ENCODE peak calls at places on chromosomes 1 and 21, in four cellular contexts. L, D, J and M are unnamed samples.
A peak's percentile ranks its signal among the peaks of the same experiment; 100 is the strongest.

GRCh38 chr1:215031392-215031791 is 51.1 kb upstream of the KCNK2 start:
- DNase-seq in L (no peak), D (no peak), J (no peak), M (no peak)

GRCh38 chr1:85465099-85465790 is at the start of gene DDAH1:
- DNase-seq in D (peak; percentile 38), J (peak; percentile 83), L (no peak), M (peak; percentile 85)

GRCh38 chr1:1371354-1371740 is 3.7 kb downstream of the AURKAIP1 start:
- DNase-seq in J (no peak), L (peak; percentile 88), D (no peak), M (no peak)

GRCh38 chr1:156421939-156422601 is 53.1 kb downstream of the RHBG start:
- DNase-seq in L (no peak), D (no peak), J (no peak), M (no peak)

GRCh38 chr1:184118051-184118450 is 66.5 kb downstream of the TSEN15 start:
- DNase-seq in L (no peak), J (no peak), D (no peak), M (no peak)

GRCh38 chr1:154407866-154408777 is 3.0 kb downstream of the IL6R start:
- DNase-seq in L (peak; percentile 48), D (no peak), J (peak; percentile 19), M (peak; percentile 38)

GRCh38 chr1:215114154-215114933 is 31.8 kb downstream of the KCNK2 start:
- DNase-seq in L (no peak), D (no peak), J (no peak), M (no peak)

GRCh38 chr21:41432567-41433460 is 6.8 kb downstream of the MX1 start:
- DNase-seq in J (no peak), D (no peak), L (no peak), M (peak; percentile 77)

GRCh38 chr1:91650764-91651163 is 150.1 kb downstream of the CDC7 start:
- DNase-seq in L (no peak), J (peak; percentile 51), D (peak; percentile 67), M (peak; percentile 63)

GRCh38 chr1:11432526-11432925 is 46.4 kb upstream of the DISP3 start:
- DNase-seq in J (no peak), L (no peak), D (no peak), M (no peak)

GRCh38 chr1:11434506-11434905 is 44.4 kb upstream of the DISP3 start:
- DNase-seq in L (no peak), J (no peak), D (no peak), M (no peak)

GRCh38 chr1:11439051-11439450 is 39.9 kb upstream of the DISP3 start:
- DNase-seq in L (no peak), D (no peak), J (no peak), M (no peak)

GRCh38 chr1:11431946-11432507 is 46.9 kb upstream of the DISP3 start:
- DNase-seq in D (no peak), L (no peak), J (no peak), M (no peak)

DNA sequence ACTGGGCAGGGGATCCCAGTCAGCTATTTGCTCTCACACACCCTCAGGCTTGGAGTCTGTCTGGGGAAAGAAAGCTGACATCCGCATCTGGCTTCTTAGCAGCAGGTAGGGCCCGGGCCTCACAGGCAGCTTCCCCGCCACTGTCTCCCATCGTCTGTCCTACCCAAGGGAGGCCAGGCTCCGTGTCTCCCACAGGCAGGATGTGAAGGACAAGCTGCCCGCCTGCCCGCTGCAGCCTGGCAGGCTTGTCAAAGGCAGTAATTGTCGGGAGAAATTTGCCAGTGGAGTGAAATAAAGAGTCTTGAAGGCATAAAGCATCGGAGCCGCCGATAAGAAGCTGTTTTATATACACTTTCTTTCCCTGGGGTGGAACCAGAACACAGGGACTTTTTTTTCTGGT is 44.0 kb upstream of the DISP3 start:
- DNase-seq in D (no peak), L (no peak), J (no peak), M (no peak)
- H3K4me3 ChIP-seq in D (no peak overlapping the region), L (no peak overlapping the region), J (no peak overlapping the region), M (no peak overlapping the region)

GRCh38 chr1:163794551-163794950 is 472.8 kb downstream of the NUF2 start:
- DNase-seq in J (no peak), L (no peak), D (no peak), M (no peak)
- H3K9me3 ChIP-seq in J (no peaks in the 10 kb centered on the region), L (no peaks in the 10 kb centered on the region), D (peaks cover 16% of the 10 kb centered on the region), M (no peaks in the 10 kb centered on the region)

GRCh38 chr1:52435650-52436049 is 31.2 kb downstream of the PRPF38A start:
- DNase-seq in J (no peak), D (no peak), L (no peak), M (no peak)

GRCh38 chr1:52427152-52427551 is 22.8 kb downstream of the PRPF38A start:
- DNase-seq in L (no peak), J (no peak), D (no peak), M (no peak)

GRCh38 chr1:52436817-52437216 is 32.4 kb downstream of the PRPF38A start:
- DNase-seq in D (no peak), J (no peak), L (no peak), M (no peak)

GRCh38 chr1:52435211-52435610 is 30.8 kb downstream of the PRPF38A start:
- DNase-seq in D (no peak), L (no peak), J (no peak), M (no peak)

GRCh38 chr1:52432807-52433206 is 28.4 kb downstream of the PRPF38A start:
- DNase-seq in D (no peak), L (no peak), J (no peak), M (no peak)
- H3K36me3 ChIP-seq in D (peaks cover 82% of the 10 kb centered on the region), L (peaks cover 66% of the 10 kb centered on the region), J (no peaks in the 10 kb centered on the region), M (no peaks in the 10 kb centered on the region)

GRCh38 chr1:98049370-98050115 is 128.7 kb upstream of the DPYD start:
- DNase-seq in J (no peak), L (no peak), D (no peak), M (no peak)

GRCh38 chr1:98045211-98046030 is 124.6 kb upstream of the DPYD start:
- DNase-seq in L (no peak), D (no peak), J (no peak), M (peak; percentile 39)

GRCh38 chr1:98046031-98046641 is 125.3 kb upstream of the DPYD start:
- DNase-seq in J (no peak), D (no peak), L (no peak), M (no peak)

GRCh38 chr1:98051065-98051675 is 130.3 kb upstream of the DPYD start:
- DNase-seq in L (peak; percentile 64), D (peak; percentile 45), J (peak; percentile 74), M (no peak)

DNA sequence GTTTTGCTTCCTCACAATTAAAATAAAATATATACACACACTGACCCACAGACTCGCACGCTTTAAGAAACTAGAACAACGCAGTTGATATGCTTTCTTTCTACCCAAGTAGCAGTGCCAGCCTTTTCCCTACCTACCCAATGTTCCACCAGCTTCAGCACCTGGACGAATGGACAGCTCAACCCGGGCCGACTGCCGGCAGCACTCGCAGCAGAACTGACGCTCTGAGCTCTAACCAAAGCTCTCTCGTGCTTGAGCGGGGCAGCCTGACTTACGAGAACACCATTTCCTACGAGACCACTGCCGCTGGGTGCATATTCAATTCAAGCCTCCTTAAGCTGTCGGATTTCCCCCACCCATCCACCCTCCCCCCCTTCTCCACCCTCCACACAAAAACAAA is 127.4 kb upstream of the DPYD start:
- DNase-seq in L (peak; percentile 69), D (peak; percentile 76), J (peak; percentile 69), M (peak; percentile 82)
- H3K4me3 ChIP-seq in L (no peak overlapping the region), D (peak overlapping the region; percentile 39), J (no peak overlapping the region), M (no peak overlapping the region)

DNA sequence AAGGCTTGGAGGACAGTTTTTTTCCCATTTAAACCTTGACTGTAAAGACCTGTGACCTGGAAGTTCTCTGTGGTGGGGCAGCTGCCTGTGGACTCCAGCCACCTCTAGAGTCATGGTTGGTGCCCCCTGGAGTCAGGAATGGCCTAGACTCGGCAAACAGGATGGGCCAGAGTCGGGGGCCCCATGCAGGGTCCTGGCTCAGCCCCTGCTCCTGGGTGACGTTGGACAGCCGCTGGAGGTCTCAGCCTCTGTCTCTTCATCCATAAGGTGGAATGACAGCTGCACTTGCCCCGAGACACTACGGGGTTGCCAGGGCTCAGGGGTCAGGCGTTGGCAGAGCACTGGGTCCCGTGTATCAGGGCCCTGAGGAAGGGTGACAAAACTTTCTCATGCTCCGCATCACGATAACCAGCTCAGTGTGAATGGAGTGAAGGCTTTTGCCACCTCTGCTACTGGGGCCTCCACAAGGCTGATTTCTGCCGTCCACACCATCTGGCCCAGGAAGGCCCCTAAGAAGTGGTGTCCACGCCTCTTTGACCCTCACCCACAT is 58.5 kb upstream of the TTC34 start:
- DNase-seq in L (no peak), J (no peak), D (no peak), M (no peak)
- H3K9me3 ChIP-seq in L (no peaks in the 10 kb centered on the region), J (no peaks in the 10 kb centered on the region), D (no peaks in the 10 kb centered on the region), M (no peaks in the 10 kb centered on the region)

DNA sequence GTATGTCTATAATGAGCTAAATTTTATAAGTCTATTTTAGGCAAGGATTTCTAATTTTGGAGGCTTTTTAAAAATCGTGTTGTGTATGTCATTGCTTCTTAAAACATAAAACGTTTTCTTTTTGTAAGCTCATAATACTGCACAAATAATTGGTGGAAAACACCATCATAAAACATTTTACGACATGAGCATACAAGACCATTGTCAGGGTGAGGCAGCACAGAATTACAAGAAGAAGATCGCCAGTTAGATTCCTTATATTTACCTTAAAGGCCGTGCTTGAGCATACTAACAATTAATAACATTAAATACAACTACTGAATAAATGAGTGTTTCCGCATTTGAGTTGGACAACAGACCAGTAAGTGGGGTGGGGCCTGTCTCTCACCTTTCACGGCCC is 19.1 kb upstream of the LMX1A start:
- DNase-seq in L (no peak), J (no peak), D (no peak), M (no peak)
- H3K36me3 ChIP-seq in L (no peaks in the 10 kb centered on the region), J (no peaks in the 10 kb centered on the region), D (no peaks in the 10 kb centered on the region), M (no peaks in the 10 kb centered on the region)